ENCODE peak calls at places on chromosomes 4 and X, in seven cellular contexts. T is endothelial cell, Q is ovary, E is OCI-LY7, V is GM12864, I is MM.1S, F is bronchial epithelial cell. P is an unnamed sample.

GRCh38 chrX:95764972-95765451 is 919.6 kb upstream of the DIAPH2 start:
- DNase-seq in T (no peak), Q (no peak), E (peak), V (no peak), I (peak), F (peak), P (peak)

GRCh38 chr4:54058171-54058570 is 6.2 kb downstream of the CHIC2 start:
- DNase-seq in T (no peak), Q (no peak), E (peak), V (no peak), I (no peak), F (no peak), P (peak)

GRCh38 chr4:16079046-16079445 is 4.8 kb downstream of the PROM1 start:
- DNase-seq in T (no peak), Q (no peak), E (no peak), V (peak), I (peak), F (peak), P (peak)

GRCh38 chr4:108620933-108621905 is 843 bp downstream of the RPL34 start:
- DNase-seq in T (no peak), Q (no peak), E (peak), V (no peak), I (peak), F (peak), P (no peak)

GRCh38 chr4:69470561-69470960 is 25.1 kb downstream of the UGT2B4 start:
- DNase-seq in T (no peak), Q (no peak), E (no peak), V (no peak), I (no peak), F (no peak), P (no peak)

GRCh38 chrX:79181401-79181800 is 36.9 kb downstream of the GPR174 start:
- DNase-seq in T (no peak), Q (no peak), E (no peak), V (no peak), I (no peak), F (no peak), P (no peak)

GRCh38 chrX:20472148-20472547 is 205.4 kb upstream of the RPS6KA3 start:
- DNase-seq in T (no peak), Q (no peak), E (no peak), V (no peak), I (no peak), F (no peak), P (no peak)

GRCh38 chr4:8185930-8186329 is 13.2 kb upstream of the SH3TC1 start:
- DNase-seq in T (no peak), Q (no peak), E (no peak), V (no peak), I (no peak), F (no peak), P (no peak)

GRCh38 chr4:184756399-184756798 is 22.5 kb upstream of the CENPU start:
- DNase-seq in T (no peak), Q (no peak), E (no peak), V (no peak), I (no peak), F (no peak), P (no peak)

GRCh38 chr4:186724861-186725419 is 1.3 kb upstream of the FAT1 start:
- DNase-seq in T (peak), Q (no peak), E (no peak), V (no peak), I (peak), F (no peak), P (peak)

GRCh38 chr4:113636877-113637276 is 124.7 kb downstream of the CAMK2D start:
- DNase-seq in T (no peak), Q (no peak), E (peak), V (no peak), I (peak), F (no peak), P (no peak)

GRCh38 chr4:169314906-169315305 is 44.1 kb upstream of the SH3RF1 start:
- DNase-seq in T (no peak), Q (peak), E (no peak), V (no peak), I (no peak), F (peak), P (no peak)

GRCh38 chrX:16786791-16787735 is 797 bp downstream of the TXLNG start:
- DNase-seq in T (peak), Q (peak), E (peak), V (no peak), I (peak), F (no peak), P (peak)

GRCh38 chrX:74118503-74118902 is 185.5 kb upstream of the ZCCHC13 start:
- DNase-seq in T (no peak), Q (no peak), E (no peak), V (no peak), I (no peak), F (peak), P (no peak)

GRCh38 chr4:15779336-15779735 is 1.2 kb downstream of the CD38 start:
- DNase-seq in T (peak), Q (no peak), E (no peak), V (no peak), I (no peak), F (peak), P (no peak)

GRCh38 chr4:2417765-2418651 is at the start of gene ZFYVE28:
- DNase-seq in T (no peak), Q (no peak), E (no peak), V (no peak), I (no peak), F (no peak), P (no peak)

GRCh38 chr4:84238247-84239090 is 260.6 kb downstream of the NKX6-1 start:
- DNase-seq in T (no peak), Q (no peak), E (no peak), V (no peak), I (no peak), F (peak), P (no peak)

GRCh38 chr4:37717575-37717974 is 31.4 kb upstream of the RELL1 start:
- DNase-seq in T (no peak), Q (no peak), E (no peak), V (no peak), I (no peak), F (peak), P (no peak)

GRCh38 chr4:121811122-121811521 is 10.0 kb downstream of the EXOSC9 start:
- DNase-seq in T (no peak), Q (no peak), E (no peak), V (no peak), I (no peak), F (no peak), P (no peak)

GRCh38 chr4:40587826-40588225 is 41.8 kb downstream of the RBM47 start:
- DNase-seq in T (no peak), Q (no peak), E (no peak), V (no peak), I (no peak), F (peak), P (no peak)

GRCh38 chr4:90503677-90504076 is 376.5 kb downstream of the CCSER1 start:
- DNase-seq in T (no peak), Q (no peak), E (peak), V (no peak), I (no peak), F (no peak), P (no peak)

GRCh38 chr4:114349543-114350175 is 248.9 kb upstream of the UGT8 start:
- DNase-seq in T (no peak), Q (no peak), E (no peak), V (no peak), I (no peak), F (peak), P (no peak)

GRCh38 chrX:129754266-129755024 is 15.7 kb downstream of the XPNPEP2 start:
- DNase-seq in T (peak), Q (no peak), E (no peak), V (no peak), I (no peak), F (no peak), P (no peak)
- TF ChIP-seq CTCF in T (peak), Q (no peak), E (peak), V (peak), I (peak), F (peak), P (peak)

DNA sequence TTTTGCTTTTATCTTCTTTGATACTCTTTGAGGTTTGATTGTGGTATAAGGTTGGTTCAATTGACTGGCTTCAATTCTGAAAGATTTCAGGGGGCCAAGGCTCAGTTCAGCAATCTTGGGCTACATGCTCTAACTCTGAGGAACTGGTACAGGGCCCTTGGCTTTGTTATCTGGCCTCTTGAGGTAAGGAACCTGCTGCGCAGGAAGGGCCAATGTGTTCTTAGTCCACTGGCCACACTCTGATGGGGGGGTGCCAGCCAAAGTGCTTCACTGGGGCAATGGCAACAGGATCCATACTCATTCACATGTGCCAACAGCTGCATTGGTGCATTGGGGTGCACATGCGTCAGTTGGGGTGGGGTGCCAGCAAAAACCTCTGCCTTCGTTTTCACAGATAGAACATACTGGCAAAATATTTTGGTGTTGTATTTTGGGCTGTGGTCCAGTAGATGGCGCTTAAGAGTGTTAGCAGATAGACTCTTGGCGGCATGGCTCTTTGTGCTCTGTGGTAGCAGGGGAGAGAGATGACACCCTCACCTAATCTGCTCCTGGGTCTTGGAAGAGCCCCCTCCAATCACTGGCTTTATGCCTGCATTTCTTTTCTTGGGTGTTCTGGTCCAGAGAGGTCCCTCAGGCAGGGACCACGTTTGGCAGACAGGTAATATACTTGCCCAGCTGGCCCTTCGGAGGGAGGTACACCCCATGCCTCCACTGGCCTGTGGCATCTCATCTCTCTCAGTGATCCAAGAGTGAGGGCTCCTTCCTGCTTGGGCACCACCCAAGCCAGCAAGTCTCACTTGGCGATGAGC is 42.9 kb downstream of the NDST3 start:
- DNase-seq in T (peak), Q (no peak), E (peak), V (peak), I (peak), F (peak), P (peak)
- TF ChIP-seq CTCF in T (peak), Q (no peak), E (peak), V (peak), I (peak), F (peak), P (peak)

GRCh38 chr4:140149851-140150635 is 3.9 kb downstream of the MAML3 start:
- DNase-seq in T (peak), Q (peak), E (peak), V (no peak), I (peak), F (peak), P (peak)
- TF ChIP-seq CTCF in T (no peak), Q (peak), E (no peak), V (no peak), I (no peak), F (no peak), P (no peak)

DNA sequence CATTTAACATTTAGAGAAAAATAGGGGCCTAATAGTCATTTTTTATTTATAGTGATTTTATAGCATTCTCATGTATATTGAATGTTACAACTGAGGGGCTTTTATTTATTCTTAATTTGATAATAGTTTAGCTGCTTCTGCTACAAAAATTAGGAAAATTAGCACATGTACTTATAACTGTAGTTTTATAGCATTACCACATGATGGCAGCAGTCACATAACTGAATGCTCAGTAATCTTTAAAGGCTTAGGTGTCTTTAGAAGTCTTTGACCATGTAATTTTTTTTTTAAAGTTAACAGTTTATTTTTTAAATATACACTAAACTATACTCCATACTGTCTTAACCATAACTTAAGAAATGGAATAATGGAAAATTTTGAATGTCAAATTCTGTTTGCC is 136.6 kb downstream of the STAG2 start:
- DNase-seq in T (no peak), Q (no peak), E (peak), V (no peak), I (peak), F (peak), P (no peak)
- TF ChIP-seq CTCF in T (peak), Q (no peak), E (peak), V (peak), I (peak), F (peak), P (peak)

DNA sequence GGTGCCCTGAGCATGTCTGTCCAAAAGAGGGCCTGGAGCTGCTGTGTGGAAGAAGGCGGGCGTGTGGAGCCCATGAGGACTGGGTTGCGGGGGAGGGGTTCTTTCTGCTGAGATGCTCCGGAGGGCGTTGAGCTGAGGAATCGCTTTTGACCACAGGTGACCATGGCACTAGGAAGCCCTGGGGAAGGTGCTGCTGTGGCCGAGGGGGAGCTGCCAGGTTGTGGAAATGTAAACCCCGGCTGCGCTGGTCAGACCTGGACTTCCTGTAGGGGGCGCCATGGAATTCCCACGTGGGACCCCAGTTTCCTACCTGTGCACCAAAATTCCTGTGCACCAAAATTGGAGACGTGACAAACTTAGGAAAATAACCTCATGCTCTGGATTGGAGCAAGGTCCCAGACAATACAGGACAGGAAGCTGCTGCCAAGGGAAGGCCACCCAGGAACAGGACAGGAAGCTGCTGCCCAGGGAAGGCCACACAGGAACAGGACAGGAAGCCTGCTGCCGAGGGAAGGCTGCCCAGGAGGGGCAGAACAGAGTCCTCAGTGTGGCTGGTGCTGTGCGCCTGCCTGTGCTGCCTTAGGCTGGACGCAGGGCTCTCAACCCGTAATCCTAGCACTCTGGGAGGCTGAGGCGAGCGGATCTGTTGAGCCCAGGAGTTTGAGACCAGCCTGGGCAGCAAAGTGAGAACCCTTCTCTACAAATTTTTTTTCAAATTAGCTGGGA is 28.4 kb upstream of the UVSSA start:
- DNase-seq in T (peak), Q (peak), E (no peak), V (no peak), I (no peak), F (no peak), P (no peak)
- TF ChIP-seq CTCF in T (peak), Q (no peak), E (peak), V (peak), I (no peak), F (peak), P (peak)

DNA sequence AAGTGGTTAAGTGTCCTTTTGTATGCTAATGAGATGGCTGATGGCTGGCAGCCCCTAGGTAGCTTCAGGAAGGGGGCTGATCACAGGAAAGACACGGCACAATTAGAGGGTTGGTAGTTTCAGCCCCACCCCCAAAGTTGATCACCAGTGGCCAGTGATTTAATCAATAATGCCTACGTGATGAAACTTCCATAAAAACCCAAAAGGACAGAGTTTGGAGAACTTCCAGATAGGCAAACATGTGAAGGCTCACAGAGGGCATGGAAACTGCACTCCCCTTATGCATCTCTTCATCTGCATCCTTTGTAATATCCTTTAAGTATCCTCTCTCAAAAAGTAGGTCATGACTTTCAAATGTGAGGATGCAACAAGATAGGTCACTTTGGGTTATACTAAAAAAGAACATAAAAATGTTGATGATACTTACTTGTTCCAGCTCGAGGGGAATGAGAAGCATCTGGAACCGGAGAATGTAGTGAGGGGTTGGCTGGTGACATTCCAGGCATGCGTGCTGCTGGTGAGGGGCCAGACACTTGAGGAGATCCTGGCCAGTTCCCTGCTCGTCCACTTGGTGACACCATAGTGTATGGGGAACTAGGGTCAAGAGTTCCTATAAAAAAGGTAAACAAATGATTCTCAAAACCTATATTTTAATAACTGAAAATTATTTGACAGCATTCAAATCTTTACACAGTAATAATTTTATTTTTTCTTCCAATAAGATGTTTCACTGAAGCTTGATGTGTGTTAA is 16.7 kb upstream of the CXorf38 start:
- DNase-seq in T (peak), Q (no peak), E (no peak), V (no peak), I (no peak), F (no peak), P (no peak)
- TF ChIP-seq CTCF in T (no peak), Q (no peak), E (peak), V (peak), I (no peak), F (peak), P (peak)

DNA sequence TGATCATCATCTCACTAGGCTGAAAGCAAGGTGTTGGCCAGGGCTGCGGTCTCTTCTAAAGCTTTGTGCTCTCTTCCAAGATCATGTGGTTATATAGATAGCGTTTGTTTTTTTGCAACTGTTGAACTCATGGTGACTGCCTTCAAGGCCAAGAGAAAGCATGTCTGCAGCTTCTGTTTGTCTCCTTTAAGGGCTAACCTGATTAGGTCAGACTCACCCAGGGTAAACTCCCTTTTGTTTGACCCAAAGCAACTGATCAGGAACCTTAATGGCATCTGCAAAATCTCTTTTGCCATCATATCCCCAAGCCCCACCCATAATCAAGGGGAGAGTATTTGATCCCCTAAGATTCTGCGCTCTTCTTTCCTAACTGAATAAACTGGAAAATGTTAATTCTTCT is 72.2 kb upstream of the ALG13 start:
- DNase-seq in T (no peak), Q (no peak), E (no peak), V (no peak), I (no peak), F (no peak), P (no peak)
- TF ChIP-seq CTCF in T (no peak), Q (no peak), E (no peak), V (no peak), I (no peak), F (no peak), P (no peak)

DNA sequence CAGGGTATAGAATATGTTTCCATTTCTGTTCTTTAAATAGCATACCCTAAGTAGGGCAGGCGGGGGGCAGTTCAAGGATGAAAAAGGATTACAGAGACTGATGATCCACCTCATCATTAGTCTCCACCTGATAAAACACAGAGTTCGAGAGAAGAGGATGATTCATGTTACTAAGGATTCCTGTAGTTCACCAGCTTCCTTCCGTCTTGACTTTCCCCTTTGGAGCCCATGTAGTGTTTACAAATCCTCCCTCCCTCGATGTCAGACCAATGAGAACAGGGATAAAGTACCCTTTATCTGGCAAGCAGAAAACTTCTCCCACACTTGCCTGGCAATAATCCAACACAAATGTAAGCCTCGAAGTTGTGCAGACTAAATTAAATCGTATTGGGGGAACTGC is 526.3 kb upstream of the FAM241A start:
- DNase-seq in T (no peak), Q (no peak), E (no peak), V (no peak), I (no peak), F (no peak), P (no peak)
- TF ChIP-seq CTCF in T (no peak), Q (no peak), E (no peak), V (no peak), I (no peak), F (no peak), P (no peak)

P was measured in GM13977.